ENCODE peak calls at places on chromosomes 6 and 20, in seven cellular contexts. One of them, this sample, is unnamed.

GRCh38 chr20:12053348-12053747 is 135.7 kb downstream of the BTBD3 start:
- DNase-seq in upper lobe of right lung: no peak
- DNase-seq in C1 segment of cervical spinal cord: no peak
- DNase-seq in effector CD4-positive, alpha-beta T cell: no peak
- DNase-seq in DMS 273 treated with DMSO at 0.1 percent for 48 hours: no peak
- DNase-seq in aorta: no peak
- DNase-seq in SJSA1: peak
- DNase-seq in this sample: no peak

GRCh38 chr6:8535505-8535904 is 100.2 kb upstream of the SLC35B3 start:
- DNase-seq in upper lobe of right lung: no peak
- DNase-seq in C1 segment of cervical spinal cord: no peak
- DNase-seq in effector CD4-positive, alpha-beta T cell: no peak
- DNase-seq in DMS 273 treated with DMSO at 0.1 percent for 48 hours: no peak
- DNase-seq in aorta: no peak
- DNase-seq in SJSA1: no peak
- DNase-seq in this sample: no peak

GRCh38 chr6:30714263-30714662 is 2.8 kb downstream of the MDC1 start:
- DNase-seq in upper lobe of right lung: no peak
- DNase-seq in C1 segment of cervical spinal cord: no peak
- DNase-seq in effector CD4-positive, alpha-beta T cell: no peak
- DNase-seq in DMS 273 treated with DMSO at 0.1 percent for 48 hours: no peak
- DNase-seq in aorta: no peak
- DNase-seq in SJSA1: no peak
- DNase-seq in this sample: no peak

GRCh38 chr6:97978855-97979271 is 695.8 kb upstream of the MMS22L start:
- DNase-seq in upper lobe of right lung: no peak
- DNase-seq in C1 segment of cervical spinal cord: no peak
- DNase-seq in effector CD4-positive, alpha-beta T cell: no peak
- DNase-seq in DMS 273 treated with DMSO at 0.1 percent for 48 hours: no peak
- DNase-seq in aorta: no peak
- DNase-seq in SJSA1: peak
- DNase-seq in this sample: no peak

GRCh38 chr6:134442073-134442472 is 124.2 kb upstream of the SGK1 start:
- DNase-seq in upper lobe of right lung: no peak
- DNase-seq in C1 segment of cervical spinal cord: no peak
- DNase-seq in effector CD4-positive, alpha-beta T cell: no peak
- DNase-seq in DMS 273 treated with DMSO at 0.1 percent for 48 hours: no peak
- DNase-seq in aorta: no peak
- DNase-seq in SJSA1: no peak
- DNase-seq in this sample: no peak

GRCh38 chr6:88473622-88474021 is 307.5 kb upstream of the CNR1 start:
- DNase-seq in upper lobe of right lung: no peak
- DNase-seq in C1 segment of cervical spinal cord: no peak
- DNase-seq in effector CD4-positive, alpha-beta T cell: no peak
- DNase-seq in DMS 273 treated with DMSO at 0.1 percent for 48 hours: no peak
- DNase-seq in aorta: no peak
- DNase-seq in SJSA1: no peak
- DNase-seq in this sample: no peak

GRCh38 chr6:51891784-51892183 is 195.6 kb downstream of the PKHD1 start:
- DNase-seq in upper lobe of right lung: no peak
- DNase-seq in C1 segment of cervical spinal cord: no peak
- DNase-seq in effector CD4-positive, alpha-beta T cell: no peak
- DNase-seq in DMS 273 treated with DMSO at 0.1 percent for 48 hours: no peak
- DNase-seq in aorta: no peak
- DNase-seq in SJSA1: no peak
- DNase-seq in this sample: no peak

GRCh38 chr6:15522427-15522826 is 140.4 kb downstream of the DTNBP1 start:
- DNase-seq in upper lobe of right lung: peak
- DNase-seq in C1 segment of cervical spinal cord: no peak
- DNase-seq in effector CD4-positive, alpha-beta T cell: no peak
- DNase-seq in DMS 273 treated with DMSO at 0.1 percent for 48 hours: no peak
- DNase-seq in aorta: no peak
- DNase-seq in SJSA1: no peak
- DNase-seq in this sample: no peak